ENCODE peak calls at places on chromosomes 1 and 21, in six cellular contexts. L is sigmoid colon, B is mesendoderm, U is mammary epithelial cell, T is H1, P is mesenchymal stem cell. G is an unnamed sample. For H3K4me1, the result is how much of the 10 kb centered on the place peaks cover.

GRCh38 chr1:27993241-27993640 is 33.5 kb downstream of the XKR8 start:
- DNase-seq in U (no peak), P (no peak), T (no peak), L (no peak), B (no peak), G (no peak)

GRCh38 chr1:12478612-12478985 is 139.4 kb downstream of the DHRS3 start:
- DNase-seq in T (no peak), P (no peak), B (no peak), L (no peak), U (no peak), G (peak)

GRCh38 chr1:79042539-79042938 is 36.0 kb upstream of the ADGRL4 start:
- DNase-seq in T (no peak), P (no peak), B (peak), L (no peak), U (no peak), G (no peak)

GRCh38 chr1:12142141-12142823 is 24.5 kb upstream of the TNFRSF1B start:
- DNase-seq in U (no peak), L (no peak), T (no peak), P (no peak), B (no peak), G (peak)

GRCh38 chr1:94279462-94279861 is 42.1 kb upstream of the ARHGAP29 start:
- DNase-seq in P (no peak), B (no peak), T (no peak), U (no peak), L (no peak), G (no peak)

GRCh38 chr1:220007438-220007837 is 38.9 kb downstream of the EPRS1 start:
- DNase-seq in U (no peak), P (no peak), L (no peak), B (peak), T (no peak), G (no peak)

GRCh38 chr1:187551061-187551460 is 722.3 kb downstream of the PLA2G4A start:
- DNase-seq in B (peak), T (no peak), L (peak), U (no peak), P (no peak), G (no peak)

GRCh38 chr1:180609643-180610555 is 21.9 kb upstream of the XPR1 start:
- DNase-seq in T (no peak), U (no peak), B (no peak), P (no peak), L (no peak), G (no peak)

GRCh38 chr1:69163779-69164178 is 403.9 kb upstream of the LRRC7 start:
- DNase-seq in B (no peak), U (no peak), L (no peak), T (no peak), P (no peak), G (no peak)

GRCh38 chr1:152878042-152878441 is at the start of gene SMCP:
- DNase-seq in L (no peak), P (no peak), B (peak), T (no peak), U (no peak), G (no peak)

GRCh38 chr1:41674501-41674900 is 190.0 kb upstream of the EDN2 start:
- DNase-seq in B (no peak), U (no peak), T (no peak), L (no peak), P (no peak), G (no peak)

GRCh38 chr1:84585803-84586202 is 11.6 kb upstream of the CTBS start:
- DNase-seq in U (peak), P (no peak), L (no peak), B (no peak), T (no peak), G (no peak)

GRCh38 chr21:28298251-28298672 is 694.4 kb downstream of the LTN1 start:
- DNase-seq in P (no peak), B (no peak), T (no peak), L (no peak), U (peak), G (no peak)

GRCh38 chr1:9887070-9887469 is 23.0 kb downstream of the CTNNBIP1 start:
- DNase-seq in L (no peak), U (no peak), B (no peak), T (no peak), P (no peak), G (no peak)

GRCh38 chr1:62385923-62386322 is 50.9 kb upstream of the USP1 start:
- DNase-seq in B (no peak), U (no peak), L (no peak), T (no peak), P (no peak), G (no peak)

DNA sequence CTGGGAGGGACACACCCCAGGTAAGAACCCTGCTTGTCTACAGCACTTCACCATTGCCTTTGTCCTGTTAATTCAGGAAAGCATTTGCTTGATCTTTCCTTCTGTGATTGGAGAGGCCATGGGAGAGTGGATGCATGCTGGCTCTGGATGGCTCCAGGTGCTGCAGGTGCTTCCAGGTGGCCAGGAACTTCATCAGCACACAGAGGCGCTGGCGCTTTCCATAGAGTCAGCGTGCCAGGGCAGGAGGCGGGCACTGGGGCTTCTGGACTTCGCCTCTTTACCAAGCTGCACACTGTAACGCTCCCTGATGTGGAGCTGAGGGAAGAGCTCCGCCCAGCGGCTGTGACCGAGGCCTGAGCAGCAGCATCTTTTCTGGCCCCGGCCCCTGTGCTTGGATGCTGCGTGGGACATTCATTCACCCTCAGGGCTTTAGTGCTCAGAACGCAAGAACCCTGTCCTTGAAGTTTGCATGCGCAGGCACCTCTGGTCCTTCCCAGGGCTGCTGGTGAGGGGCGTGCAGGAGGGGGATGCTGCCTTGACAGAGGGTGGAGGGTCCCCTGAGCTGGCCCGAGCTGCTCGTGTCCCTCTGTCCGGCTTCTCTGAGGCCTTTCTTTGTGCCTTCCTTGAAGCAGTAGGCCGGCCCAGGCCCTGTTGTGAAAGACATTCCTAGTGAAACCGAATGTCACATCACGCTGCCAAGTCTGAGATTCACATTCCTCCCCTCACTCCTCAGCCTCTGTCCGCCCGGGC is 1.6 kb upstream of the MX2 start:
- DNase-seq in L (peak), B (peak), T (no peak), U (peak), P (no peak), G (peak)
- H3K4me1 ChIP-seq in L (under half), B (under half), T (under half), U (under half), P (under half), G (under half)

GRCh38 chr1:247415423-247416361 is at the start of gene NLRP3:
- DNase-seq in B (peak), U (peak), P (no peak), L (peak), T (no peak), G (peak)
- H3K4me1 ChIP-seq in B (under half), U (under half), P (under half), L (under half), T (under half), G (under half)

DNA sequence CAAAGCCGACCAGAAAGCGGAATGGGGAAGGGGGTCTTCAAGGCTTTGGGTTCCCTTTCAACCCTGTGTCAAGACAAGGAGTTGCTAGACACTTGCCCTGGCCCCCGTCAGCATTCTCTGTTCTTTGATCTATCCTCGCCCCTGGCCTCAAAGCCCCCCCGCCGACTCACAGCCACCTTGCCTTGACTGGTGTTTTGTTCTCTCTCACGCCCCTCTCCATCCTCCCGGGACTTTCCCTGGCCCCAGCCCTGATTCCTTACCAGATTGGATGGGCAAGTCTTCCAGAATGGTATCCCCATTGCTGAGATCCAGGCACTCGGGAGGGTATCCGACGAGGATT is 610 bp downstream of the YOD1 start:
- DNase-seq in L (no peak), U (no peak), T (no peak), P (no peak), B (no peak), G (no peak)
- H3K4me1 ChIP-seq in L (half or more), U (half or more), T (under half), P (under half), B (under half), G (under half)

DNA sequence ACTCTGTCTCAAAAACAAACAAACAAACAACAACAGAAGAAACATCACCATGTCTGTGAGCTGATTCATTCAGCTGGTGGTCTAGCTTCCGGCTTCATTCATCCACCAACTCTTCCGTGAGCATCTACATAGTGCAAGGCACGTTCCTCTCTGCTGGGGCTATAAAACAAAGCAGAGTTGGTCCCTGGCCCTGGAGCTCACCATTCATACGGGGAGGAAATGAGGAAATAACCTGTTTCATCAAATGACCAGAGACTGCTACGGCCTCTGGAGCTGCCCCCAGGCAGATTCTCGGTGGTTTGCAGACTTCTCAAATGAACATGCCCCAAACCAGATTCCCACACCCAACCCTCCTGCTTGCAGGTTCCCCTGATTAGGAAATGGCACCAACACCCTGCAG is 41.0 kb upstream of the ID3 start:
- DNase-seq in L (no peak), P (no peak), U (no peak), B (no peak), T (no peak), G (no peak)
- H3K4me1 ChIP-seq in L (under half), P (under half), U (under half), B (under half), T (under half), G (under half)

GRCh38 chr1:226690460-226690982 is 48.6 kb downstream of the ITPKB start:
- DNase-seq in P (peak), L (peak), U (peak), T (no peak), B (no peak), G (no peak)
- H3K4me1 ChIP-seq in P (under half), L (half or more), U (under half), T (under half), B (under half), G (under half)